ENCODE peak calls at places on chromosomes 4 and X, in four cellular contexts. One of them, this sample, is unnamed.

GRCh38 chrX:147403075-147403474 is 508.6 kb upstream of the FMR1 start:
- DNase-seq in HEK293T: no peak
- DNase-seq in GM12878: no peak
- DNase-seq in CD8-positive, alpha-beta T cell: no peak
- DNase-seq in this sample: no peak

GRCh38 chr4:125303058-125303457 is 11.7 kb upstream of the FAT4 start:
- DNase-seq in HEK293T: no peak
- DNase-seq in CD8-positive, alpha-beta T cell: no peak
- DNase-seq in GM12878: no peak
- DNase-seq in this sample: no peak

GRCh38 chrX:46444011-46444410 is 101.2 kb downstream of the ZNF674 start:
- DNase-seq in GM12878: no peak
- DNase-seq in CD8-positive, alpha-beta T cell: no peak
- DNase-seq in HEK293T: no peak
- DNase-seq in this sample: no peak

GRCh38 chr4:186765138-186765537 is 41.5 kb upstream of the FAT1 start:
- DNase-seq in CD8-positive, alpha-beta T cell: no peak
- DNase-seq in GM12878: no peak
- DNase-seq in HEK293T: peak; percentile 10
- DNase-seq in this sample: no peak

GRCh38 chr4:140082399-140082758 is 71.6 kb downstream of the MAML3 start:
- DNase-seq in CD8-positive, alpha-beta T cell: no peak
- DNase-seq in HEK293T: no peak
- DNase-seq in GM12878: no peak
- DNase-seq in this sample: no peak

GRCh38 chr4:8573266-8573665 is 6.9 kb upstream of the GPR78 start:
- DNase-seq in CD8-positive, alpha-beta T cell: no peak
- DNase-seq in GM12878: no peak
- DNase-seq in HEK293T: no peak
- DNase-seq in this sample: no peak

GRCh38 chr4:187383181-187383580 is 612.4 kb upstream of the ZFP42 start:
- DNase-seq in CD8-positive, alpha-beta T cell: no peak
- DNase-seq in GM12878: no peak
- DNase-seq in HEK293T: no peak
- DNase-seq in this sample: no peak

GRCh38 chrX:69496143-69496542 is 8.0 kb upstream of the NALF2 start:
- DNase-seq in GM12878: no peak
- DNase-seq in HEK293T: no peak
- DNase-seq in CD8-positive, alpha-beta T cell: no peak
- DNase-seq in this sample: no peak

GRCh38 chr4:132646186-132646585 is 502.9 kb upstream of the PCDH10 start:
- DNase-seq in HEK293T: no peak
- DNase-seq in CD8-positive, alpha-beta T cell: no peak
- DNase-seq in GM12878: peak; percentile 44
- DNase-seq in this sample: no peak

GRCh38 chr4:105050896-105051295 is 95.8 kb upstream of the TET2 start:
- DNase-seq in CD8-positive, alpha-beta T cell: no peak
- DNase-seq in HEK293T: no peak
- DNase-seq in GM12878: no peak
- DNase-seq in this sample: no peak

GRCh38 chrX:3393581-3394111 is 47.2 kb upstream of the MXRA5 start:
- DNase-seq in HEK293T: no peak
- DNase-seq in GM12878: no peak
- DNase-seq in CD8-positive, alpha-beta T cell: no peak
- DNase-seq in this sample: no peak

GRCh38 chrX:110045421-110045820 is 42.5 kb downstream of the TMEM164 start:
- DNase-seq in HEK293T: no peak
- DNase-seq in GM12878: no peak
- DNase-seq in CD8-positive, alpha-beta T cell: no peak
- DNase-seq in this sample: no peak

GRCh38 chrX:124117325-124117724 is 155.8 kb downstream of the STAG2 start:
- DNase-seq in GM12878: no peak
- DNase-seq in CD8-positive, alpha-beta T cell: no peak
- DNase-seq in HEK293T: no peak
- DNase-seq in this sample: no peak

GRCh38 chr4:79666875-79667274 is 258.8 kb upstream of the GK2 start:
- DNase-seq in CD8-positive, alpha-beta T cell: no peak
- DNase-seq in GM12878: no peak
- DNase-seq in HEK293T: no peak
- DNase-seq in this sample: no peak

GRCh38 chr4:60655356-60655755 is 544.8 kb upstream of the ADGRL3 start:
- DNase-seq in GM12878: no peak
- DNase-seq in HEK293T: no peak
- DNase-seq in CD8-positive, alpha-beta T cell: no peak
- DNase-seq in this sample: no peak

GRCh38 chr4:94660614-94661013 is 97.1 kb upstream of the BMPR1B start:
- DNase-seq in GM12878: no peak
- DNase-seq in CD8-positive, alpha-beta T cell: no peak
- DNase-seq in HEK293T: no peak
- DNase-seq in this sample: no peak

GRCh38 chr4:6676722-6677558 is 16.7 kb upstream of the S100P start:
- DNase-seq in CD8-positive, alpha-beta T cell: no peak
- DNase-seq in GM12878: no peak
- DNase-seq in HEK293T: no peak
- DNase-seq in this sample: no peak

GRCh38 chrX:136255543-136255942 is 4.3 kb upstream of the MAP7D3 start:
- DNase-seq in CD8-positive, alpha-beta T cell: no peak
- DNase-seq in GM12878: no peak
- DNase-seq in HEK293T: no peak
- DNase-seq in this sample: no peak

GRCh38 chrX:133529578-133529977 is 114.3 kb upstream of the GPC4 start:
- DNase-seq in CD8-positive, alpha-beta T cell: no peak
- DNase-seq in GM12878: no peak
- DNase-seq in HEK293T: no peak
- DNase-seq in this sample: no peak

GRCh38 chr4:58807843-58808605 is 1697.8 kb upstream of the IGFBP7 start:
- DNase-seq in GM12878: no peak
- DNase-seq in HEK293T: no peak
- DNase-seq in CD8-positive, alpha-beta T cell: no peak
- DNase-seq in this sample: no peak

GRCh38 chr4:13547563-13548041 is 3.3 kb upstream of the NKX3-2 start:
- DNase-seq in HEK293T: no peak
- DNase-seq in GM12878: no peak
- DNase-seq in CD8-positive, alpha-beta T cell: no peak
- DNase-seq in this sample: no peak

GRCh38 chr4:8655411-8656184 is 63.0 kb downstream of the CPZ start:
- DNase-seq in CD8-positive, alpha-beta T cell: no peak
- DNase-seq in HEK293T: no peak
- DNase-seq in GM12878: no peak
- DNase-seq in this sample: no peak

GRCh38 chr4:114780205-114780604 is 181.6 kb downstream of the UGT8 start:
- DNase-seq in CD8-positive, alpha-beta T cell: no peak
- DNase-seq in GM12878: no peak
- DNase-seq in HEK293T: peak; percentile 28
- DNase-seq in this sample: no peak

GRCh38 chr4:17468638-17469221 is 43.2 kb downstream of the QDPR start:
- DNase-seq in CD8-positive, alpha-beta T cell: no peak
- DNase-seq in GM12878: no peak
- DNase-seq in HEK293T: peak; percentile 53
- DNase-seq in this sample: no peak

GRCh38 chr4:121794505-121795192 is 6.5 kb upstream of the EXOSC9 start:
- DNase-seq in HEK293T: no peak
- DNase-seq in GM12878: no peak
- DNase-seq in CD8-positive, alpha-beta T cell: no peak
- DNase-seq in this sample: no peak

GRCh38 chrX:153857348-153857903 is 27.1 kb upstream of the PDZD4 start:
- DNase-seq in CD8-positive, alpha-beta T cell: no peak
- DNase-seq in GM12878: no peak
- DNase-seq in HEK293T: no peak
- DNase-seq in this sample: no peak

GRCh38 chr4:73103799-73104503 is 34.4 kb upstream of the COX18 start:
- DNase-seq in HEK293T: no peak
- DNase-seq in CD8-positive, alpha-beta T cell: no peak
- DNase-seq in GM12878: no peak
- DNase-seq in this sample: no peak

GRCh38 chr4:20603671-20604313 is 96.5 kb upstream of the PACRGL start:
- DNase-seq in HEK293T: no peak
- DNase-seq in CD8-positive, alpha-beta T cell: no peak
- DNase-seq in GM12878: no peak
- DNase-seq in this sample: no peak

GRCh38 chr4:61817071-61817470 is 616.9 kb downstream of the ADGRL3 start:
- DNase-seq in CD8-positive, alpha-beta T cell: no peak
- DNase-seq in GM12878: no peak
- DNase-seq in HEK293T: no peak
- DNase-seq in this sample: no peak

GRCh38 chr4:22003878-22004277 is 55.3 kb upstream of the KCNIP4 start:
- DNase-seq in GM12878: no peak
- DNase-seq in HEK293T: no peak
- DNase-seq in CD8-positive, alpha-beta T cell: no peak
- DNase-seq in this sample: no peak

GRCh38 chrX:47587091-47587891 is 5.1 kb downstream of the TIMP1 start:
- DNase-seq in GM12878: no peak
- DNase-seq in HEK293T: no peak
- DNase-seq in CD8-positive, alpha-beta T cell: no peak
- DNase-seq in this sample: no peak

GRCh38 chr4:27005512-27006246 is 145.0 kb downstream of the STIM2 start:
- DNase-seq in GM12878: no peak
- DNase-seq in HEK293T: no peak
- DNase-seq in CD8-positive, alpha-beta T cell: no peak
- DNase-seq in this sample: no peak

GRCh38 chr4:173334891-173335754 is 965 bp upstream of the HMGB2 start:
- DNase-seq in HEK293T: peak; percentile 84
- DNase-seq in CD8-positive, alpha-beta T cell: peak; percentile 24
- DNase-seq in GM12878: peak; percentile 39
- DNase-seq in this sample: peak; percentile 9

GRCh38 chr4:3461515-3462291 is 1.4 kb upstream of the DOK7 start:
- DNase-seq in HEK293T: no peak
- DNase-seq in CD8-positive, alpha-beta T cell: no peak
- DNase-seq in GM12878: no peak
- DNase-seq in this sample: no peak

GRCh38 chrX:17007134-17007768 is 60.8 kb downstream of the REPS2 start:
- DNase-seq in HEK293T: peak; percentile 61
- DNase-seq in GM12878: no peak
- DNase-seq in CD8-positive, alpha-beta T cell: no peak
- DNase-seq in this sample: no peak

GRCh38 chr4:94534401-94535312 is 82.9 kb downstream of the PDLIM5 start:
- DNase-seq in GM12878: peak; percentile 61
- DNase-seq in CD8-positive, alpha-beta T cell: no peak
- DNase-seq in HEK293T: no peak
- DNase-seq in this sample: no peak

GRCh38 chrX:10633722-10634121 is 13.3 kb upstream of the MID1 start:
- DNase-seq in GM12878: no peak
- DNase-seq in HEK293T: peak; percentile 34
- DNase-seq in CD8-positive, alpha-beta T cell: no peak
- DNase-seq in this sample: no peak